ENCODE peak calls at places on chromosomes 6 and 20, in nine cellular contexts. One of them, this sample, is unnamed.

GRCh38 chr6:132995432-132995831 is 181.1 kb downstream of the RPS12 start:
- DNase-seq in OCI-LY7: no peak
- DNase-seq in bronchial epithelial cell: peak; percentile 22
- DNase-seq in BE2C: no peak
- DNase-seq in ovary: no peak
- DNase-seq in A549: no peak
- DNase-seq in GM12864: no peak
- DNase-seq in cardiac muscle cell: no peak
- DNase-seq in skeletal muscle cell: no peak
- DNase-seq in this sample: no peak

GRCh38 chr20:49447946-49448809 is 34.3 kb downstream of the KCNB1 start:
- DNase-seq in OCI-LY7: no peak
- DNase-seq in bronchial epithelial cell: no peak
- DNase-seq in BE2C: no peak
- DNase-seq in ovary: no peak
- DNase-seq in A549: no peak
- DNase-seq in GM12864: no peak
- DNase-seq in cardiac muscle cell: peak; percentile 69
- DNase-seq in skeletal muscle cell: peak; percentile 9
- DNase-seq in this sample: no peak

GRCh38 chr6:138428943-138429616 is 25.1 kb downstream of the HEBP2 start:
- DNase-seq in OCI-LY7: peak; percentile 73
- DNase-seq in bronchial epithelial cell: peak; percentile 56
- DNase-seq in BE2C: no peak
- DNase-seq in ovary: no peak
- DNase-seq in A549: peak; percentile 25
- DNase-seq in GM12864: no peak
- DNase-seq in cardiac muscle cell: peak; percentile 78
- DNase-seq in skeletal muscle cell: peak; percentile 39
- DNase-seq in this sample: peak; percentile 28

GRCh38 chr6:143950874-143951273 is 57.2 kb downstream of the PLAGL1 start:
- DNase-seq in OCI-LY7: no peak
- DNase-seq in bronchial epithelial cell: no peak
- DNase-seq in BE2C: no peak
- DNase-seq in ovary: no peak
- DNase-seq in A549: no peak
- DNase-seq in GM12864: no peak
- DNase-seq in cardiac muscle cell: no peak
- DNase-seq in skeletal muscle cell: no peak
- DNase-seq in this sample: no peak

GRCh38 chr6:70563540-70563939 is 3.2 kb upstream of the SDHAF4 start:
- DNase-seq in OCI-LY7: no peak
- DNase-seq in bronchial epithelial cell: no peak
- DNase-seq in BE2C: no peak
- DNase-seq in ovary: peak; percentile 18
- DNase-seq in A549: no peak
- DNase-seq in GM12864: no peak
- DNase-seq in cardiac muscle cell: peak; percentile 51
- DNase-seq in skeletal muscle cell: peak; percentile 79
- DNase-seq in this sample: no peak

GRCh38 chr6:37631295-37631694 is 66.4 kb downstream of the MDGA1 start:
- DNase-seq in OCI-LY7: peak; percentile 71
- DNase-seq in bronchial epithelial cell: peak; percentile 39
- DNase-seq in BE2C: no peak
- DNase-seq in ovary: no peak
- DNase-seq in A549: no peak
- DNase-seq in GM12864: peak; percentile 30
- DNase-seq in cardiac muscle cell: no peak
- DNase-seq in skeletal muscle cell: no peak
- DNase-seq in this sample: no peak

GRCh38 chr20:35200255-35200654 is 26.2 kb upstream of the MMP24 start:
- DNase-seq in OCI-LY7: no peak
- DNase-seq in bronchial epithelial cell: peak; percentile 90
- DNase-seq in BE2C: no peak
- DNase-seq in ovary: no peak
- DNase-seq in A549: no peak
- DNase-seq in GM12864: no peak
- DNase-seq in cardiac muscle cell: peak; percentile 67
- DNase-seq in skeletal muscle cell: peak; percentile 41
- DNase-seq in this sample: no peak

GRCh38 chr6:130140084-130140483 is 82.7 kb downstream of the SAMD3 start:
- DNase-seq in OCI-LY7: no peak
- DNase-seq in bronchial epithelial cell: peak; percentile 21
- DNase-seq in BE2C: no peak
- DNase-seq in ovary: no peak
- DNase-seq in A549: no peak
- DNase-seq in GM12864: no peak
- DNase-seq in cardiac muscle cell: peak; percentile 53
- DNase-seq in skeletal muscle cell: no peak
- DNase-seq in this sample: no peak

GRCh38 chr6:151891524-151891923 is 84.0 kb downstream of the ESR1 start:
- DNase-seq in OCI-LY7: no peak
- DNase-seq in bronchial epithelial cell: no peak
- DNase-seq in BE2C: no peak
- DNase-seq in ovary: no peak
- DNase-seq in A549: no peak
- DNase-seq in GM12864: no peak
- DNase-seq in cardiac muscle cell: no peak
- DNase-seq in skeletal muscle cell: no peak
- DNase-seq in this sample: no peak

GRCh38 chr6:75266716-75267291 is 17.8 kb downstream of the TMEM30A start:
- DNase-seq in OCI-LY7: peak; percentile 63
- DNase-seq in bronchial epithelial cell: peak; percentile 66
- DNase-seq in BE2C: no peak
- DNase-seq in ovary: no peak
- DNase-seq in A549: peak; percentile 32
- DNase-seq in GM12864: no peak
- DNase-seq in cardiac muscle cell: peak; percentile 70
- DNase-seq in skeletal muscle cell: peak; percentile 33
- DNase-seq in this sample: peak; percentile 43

GRCh38 chr6:168450921-168451320 is 9.9 kb downstream of the SMOC2 start:
- DNase-seq in OCI-LY7: no peak
- DNase-seq in bronchial epithelial cell: no peak
- DNase-seq in BE2C: no peak
- DNase-seq in ovary: no peak
- DNase-seq in A549: no peak
- DNase-seq in GM12864: no peak
- DNase-seq in cardiac muscle cell: no peak
- DNase-seq in skeletal muscle cell: no peak
- DNase-seq in this sample: no peak

GRCh38 chr6:447381-448165 is 56.0 kb downstream of the IRF4 start:
- DNase-seq in OCI-LY7: no peak
- DNase-seq in bronchial epithelial cell: no peak
- DNase-seq in BE2C: no peak
- DNase-seq in ovary: no peak
- DNase-seq in A549: no peak
- DNase-seq in GM12864: no peak
- DNase-seq in cardiac muscle cell: no peak
- DNase-seq in skeletal muscle cell: no peak
- DNase-seq in this sample: no peak

GRCh38 chr6:147135211-147135672 is 69.0 kb upstream of the STXBP5 start:
- DNase-seq in OCI-LY7: no peak
- DNase-seq in bronchial epithelial cell: peak; percentile 92
- DNase-seq in BE2C: no peak
- DNase-seq in ovary: no peak
- DNase-seq in A549: peak; percentile 4
- DNase-seq in GM12864: no peak
- DNase-seq in cardiac muscle cell: peak; percentile 98
- DNase-seq in skeletal muscle cell: peak; percentile 98
- DNase-seq in this sample: no peak

GRCh38 chr20:50710492-50711063 is 19.2 kb upstream of the RIPOR3 start:
- DNase-seq in OCI-LY7: no peak
- DNase-seq in bronchial epithelial cell: peak; percentile 83
- DNase-seq in BE2C: no peak
- DNase-seq in ovary: no peak
- DNase-seq in A549: no peak
- DNase-seq in GM12864: no peak
- DNase-seq in cardiac muscle cell: peak; percentile 54
- DNase-seq in skeletal muscle cell: no peak
- DNase-seq in this sample: no peak

GRCh38 chr6:27312146-27312949 is at the start of gene POM121L2:
- DNase-seq in OCI-LY7: peak; percentile 65
- DNase-seq in bronchial epithelial cell: peak; percentile 69
- DNase-seq in BE2C: peak; percentile 59
- DNase-seq in ovary: peak; percentile 28
- DNase-seq in A549: peak; percentile 67
- DNase-seq in GM12864: no peak
- DNase-seq in cardiac muscle cell: peak; percentile 59
- DNase-seq in skeletal muscle cell: no peak
- DNase-seq in this sample: peak; percentile 61

GRCh38 chr6:157487110-157487773 is 106.3 kb downstream of the ZDHHC14 start:
- DNase-seq in OCI-LY7: no peak
- DNase-seq in bronchial epithelial cell: no peak
- DNase-seq in BE2C: no peak
- DNase-seq in ovary: no peak
- DNase-seq in A549: no peak
- DNase-seq in GM12864: no peak
- DNase-seq in cardiac muscle cell: no peak
- DNase-seq in skeletal muscle cell: no peak
- DNase-seq in this sample: no peak

GRCh38 chr6:7725849-7726415 is at the start of gene BMP6:
- DNase-seq in OCI-LY7: peak; percentile 69
- DNase-seq in bronchial epithelial cell: peak; percentile 78
- DNase-seq in BE2C: peak; percentile 90
- DNase-seq in ovary: peak; percentile 89
- DNase-seq in A549: peak; percentile 93
- DNase-seq in GM12864: peak; percentile 34
- DNase-seq in cardiac muscle cell: peak; percentile 90
- DNase-seq in skeletal muscle cell: peak; percentile 55
- DNase-seq in this sample: peak; percentile 24
- H3K4me3 ChIP-seq in OCI-LY7: peak within 1 kb of the TSS; percentile 64
- H3K4me3 ChIP-seq in bronchial epithelial cell: peak within 1 kb of the TSS; percentile 50
- H3K4me3 ChIP-seq in BE2C: peak within 1 kb of the TSS; percentile 35
- H3K4me3 ChIP-seq in ovary: peak within 1 kb of the TSS; percentile 44
- H3K4me3 ChIP-seq in A549: peak within 1 kb of the TSS; percentile 56
- H3K4me3 ChIP-seq in GM12864: peak within 1 kb of the TSS; percentile 66
- H3K4me3 ChIP-seq in cardiac muscle cell: peak within 1 kb of the TSS; percentile 40
- H3K4me3 ChIP-seq in skeletal muscle cell: peak within 1 kb of the TSS; percentile 59
- H3K4me3 ChIP-seq in this sample: peak within 1 kb of the TSS; percentile 20

DNA sequence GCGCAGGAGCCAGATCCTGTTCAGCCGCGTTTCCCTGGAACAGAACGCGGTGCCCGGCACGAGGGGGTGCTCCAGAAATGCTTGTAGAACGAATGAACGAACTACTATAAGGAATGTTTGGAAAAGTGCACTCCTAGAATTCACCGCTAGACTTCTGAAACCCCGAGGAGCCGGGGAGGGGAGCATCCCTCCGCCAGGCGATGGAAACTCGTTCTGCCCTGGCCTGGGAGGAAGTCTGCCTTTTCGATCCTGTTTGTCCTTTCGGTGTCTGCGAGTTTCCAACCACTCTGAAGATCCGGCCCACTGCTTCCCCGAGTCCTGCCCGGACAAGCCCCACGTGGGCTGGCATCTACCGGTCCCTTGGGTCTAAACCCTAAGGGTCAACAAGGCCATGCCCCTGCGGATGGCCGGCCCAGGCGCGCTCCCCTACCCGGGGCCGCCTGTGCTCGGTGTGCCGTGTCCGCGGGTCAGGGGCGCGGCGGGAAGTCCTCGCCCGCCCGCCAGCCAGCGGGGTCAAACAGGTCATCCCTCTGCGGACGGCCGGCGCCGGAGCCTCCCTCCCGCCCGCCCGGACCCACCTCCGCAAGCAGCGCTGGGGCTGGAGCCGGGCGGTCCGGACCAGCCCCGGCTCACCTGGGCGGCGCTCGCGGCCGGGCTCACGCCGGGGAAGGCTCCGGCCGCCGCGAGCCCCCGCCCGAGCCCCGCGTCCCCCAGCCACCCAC is 521 bp downstream of the SULF2 start:
- DNase-seq in OCI-LY7: no peak
- DNase-seq in bronchial epithelial cell: peak; percentile 41
- DNase-seq in BE2C: peak; percentile 59
- DNase-seq in ovary: peak; percentile 49
- DNase-seq in A549: peak; percentile 80
- DNase-seq in GM12864: no peak
- DNase-seq in cardiac muscle cell: peak; percentile 67
- DNase-seq in skeletal muscle cell: no peak
- DNase-seq in this sample: no peak
- H3K4me3 ChIP-seq in OCI-LY7: no peak overlapping the region
- H3K4me3 ChIP-seq in bronchial epithelial cell: peak overlapping the region; percentile 65
- H3K4me3 ChIP-seq in BE2C: peak overlapping the region; percentile 92
- H3K4me3 ChIP-seq in ovary: peak overlapping the region; percentile 55
- H3K4me3 ChIP-seq in A549: peak overlapping the region; percentile 69
- H3K4me3 ChIP-seq in GM12864: peak overlapping the region; percentile 24
- H3K4me3 ChIP-seq in cardiac muscle cell: peak overlapping the region; percentile 59
- H3K4me3 ChIP-seq in skeletal muscle cell: peak overlapping the region; percentile 51
- H3K4me3 ChIP-seq in this sample: no peak overlapping the region

GRCh38 chr20:25058797-25059486 is 1.0 kb upstream of the ACSS1 start:
- DNase-seq in OCI-LY7: no peak
- DNase-seq in bronchial epithelial cell: no peak
- DNase-seq in BE2C: no peak
- DNase-seq in ovary: no peak
- DNase-seq in A549: peak; percentile 47
- DNase-seq in GM12864: no peak
- DNase-seq in cardiac muscle cell: peak; percentile 30
- DNase-seq in skeletal muscle cell: no peak
- DNase-seq in this sample: no peak

GRCh38 chr20:25058051-25058796 is at the start of gene ACSS1:
- DNase-seq in OCI-LY7: peak; percentile 70
- DNase-seq in bronchial epithelial cell: no peak
- DNase-seq in BE2C: no peak
- DNase-seq in ovary: peak; percentile 72
- DNase-seq in A549: peak; percentile 72
- DNase-seq in GM12864: peak; percentile 73
- DNase-seq in cardiac muscle cell: peak; percentile 61
- DNase-seq in skeletal muscle cell: no peak
- DNase-seq in this sample: peak; percentile 84

GRCh38 chr20:25059866-25060465 is 2.0 kb upstream of the ACSS1 start:
- DNase-seq in OCI-LY7: no peak
- DNase-seq in bronchial epithelial cell: peak; percentile 33
- DNase-seq in BE2C: no peak
- DNase-seq in ovary: no peak
- DNase-seq in A549: no peak
- DNase-seq in GM12864: no peak
- DNase-seq in cardiac muscle cell: no peak
- DNase-seq in skeletal muscle cell: no peak
- DNase-seq in this sample: no peak

GRCh38 chr20:25061103-25061799 is 3.3 kb upstream of the ACSS1 start:
- DNase-seq in OCI-LY7: no peak
- DNase-seq in bronchial epithelial cell: no peak
- DNase-seq in BE2C: no peak
- DNase-seq in ovary: peak; percentile 7
- DNase-seq in A549: no peak
- DNase-seq in GM12864: no peak
- DNase-seq in cardiac muscle cell: no peak
- DNase-seq in skeletal muscle cell: no peak
- DNase-seq in this sample: no peak

GRCh38 chr20:25059487-25059820 is 1.5 kb upstream of the ACSS1 start:
- DNase-seq in OCI-LY7: no peak
- DNase-seq in bronchial epithelial cell: no peak
- DNase-seq in BE2C: no peak
- DNase-seq in ovary: no peak
- DNase-seq in A549: no peak
- DNase-seq in GM12864: no peak
- DNase-seq in cardiac muscle cell: no peak
- DNase-seq in skeletal muscle cell: no peak
- DNase-seq in this sample: no peak
- H3K4me3 ChIP-seq in OCI-LY7: no peak overlapping the region
- H3K4me3 ChIP-seq in bronchial epithelial cell: no peak overlapping the region
- H3K4me3 ChIP-seq in BE2C: no peak overlapping the region
- H3K4me3 ChIP-seq in ovary: no peak overlapping the region
- H3K4me3 ChIP-seq in A549: no peak overlapping the region
- H3K4me3 ChIP-seq in GM12864: no peak overlapping the region
- H3K4me3 ChIP-seq in cardiac muscle cell: no peak overlapping the region
- H3K4me3 ChIP-seq in skeletal muscle cell: no peak overlapping the region
- H3K4me3 ChIP-seq in this sample: peak overlapping the region; percentile 86

GRCh38 chr20:41004561-41005360 is 23.9 kb upstream of the TOP1 start:
- DNase-seq in OCI-LY7: peak; percentile 65
- DNase-seq in bronchial epithelial cell: peak; percentile 78
- DNase-seq in BE2C: no peak
- DNase-seq in ovary: no peak
- DNase-seq in A549: no peak
- DNase-seq in GM12864: no peak
- DNase-seq in cardiac muscle cell: no peak
- DNase-seq in skeletal muscle cell: peak; percentile 49
- DNase-seq in this sample: no peak
- H3K4me3 ChIP-seq in OCI-LY7: no peak overlapping the region
- H3K4me3 ChIP-seq in bronchial epithelial cell: no peak overlapping the region
- H3K4me3 ChIP-seq in BE2C: no peak overlapping the region
- H3K4me3 ChIP-seq in ovary: no peak overlapping the region
- H3K4me3 ChIP-seq in A549: peak overlapping the region; percentile 11
- H3K4me3 ChIP-seq in GM12864: no peak overlapping the region
- H3K4me3 ChIP-seq in cardiac muscle cell: no peak overlapping the region
- H3K4me3 ChIP-seq in skeletal muscle cell: peak overlapping the region; percentile 6
- H3K4me3 ChIP-seq in this sample: no peak overlapping the region